ENCODE peak calls at places on chromosomes 7 and 10, in five cellular contexts. V is OCI-LY7, X is H7, B is heart left ventricle, A is psoas muscle. H is an unnamed sample.

GRCh38 chr10:786666-787512 is 97.4 kb upstream of the DIP2C start:
- DNase-seq in B (no peak), A (peak; percentile 51), X (peak; percentile 58), V (no peak), H (peak; percentile 57)

GRCh38 chr10:6141296-6142151 is 52.7 kb downstream of the RBM17 start:
- DNase-seq in B (no peak), X (peak; percentile 40), A (peak; percentile 81), V (peak; percentile 56), H (no peak)

GRCh38 chr7:44280993-44281721 is 44.2 kb downstream of the CAMK2B start:
- DNase-seq in B (peak; percentile 14), X (peak; percentile 36), V (no peak), A (peak; percentile 72), H (peak; percentile 26)

GRCh38 chr7:27466703-27467102 is 196.0 kb downstream of the HIBADH start:
- DNase-seq in B (no peak), V (no peak), A (no peak), X (no peak), H (peak; percentile 58)

GRCh38 chr10:83816942-83817341 is 322.4 kb upstream of the GHITM start:
- DNase-seq in X (no peak), A (no peak), B (no peak), V (no peak), H (no peak)

GRCh38 chr7:45069444-45070253 is 19.1 kb downstream of the NACAD start:
- DNase-seq in B (no peak), A (no peak), V (no peak), X (peak; percentile 71), H (no peak)

GRCh38 chr7:74455933-74456332 is 2.2 kb downstream of the GTF2IRD1 start:
- DNase-seq in X (no peak), A (no peak), B (no peak), V (no peak), H (no peak)

GRCh38 chr7:17941171-17941490 is 837 bp upstream of the SNX13 start:
- DNase-seq in B (no peak), X (peak; percentile 25), V (peak; percentile 8), A (no peak), H (no peak)

GRCh38 chr10:60114765-60115586 is 208.6 kb upstream of the CCDC6 start:
- DNase-seq in V (peak; percentile 56), B (no peak), A (no peak), X (peak; percentile 40), H (peak; percentile 60)

GRCh38 chr10:85858776-85859515 is 507.6 kb downstream of the GRID1 start:
- DNase-seq in B (no peak), X (no peak), V (no peak), A (no peak), H (no peak)

GRCh38 chr10:100485336-100485735 is 22.5 kb downstream of the WNT8B start:
- DNase-seq in A (no peak), B (no peak), X (peak; percentile 73), V (no peak), H (peak; percentile 75)

GRCh38 chr7:135747366-135747765 is 1.2 kb downstream of the FAM180A start:
- DNase-seq in V (no peak), A (no peak), B (no peak), X (no peak), H (no peak)

GRCh38 chr10:87816842-87817178 is 1.2 kb downstream of the ATAD1 start:
- DNase-seq in A (no peak), X (no peak), V (no peak), B (no peak), H (no peak)

GRCh38 chr10:76324283-76324682 is 892.9 kb downstream of the LRMDA start:
- DNase-seq in A (peak; percentile 59), V (no peak), X (no peak), B (no peak), H (no peak)

GRCh38 chr7:128322040-128322643 is 21.6 kb downstream of the RBM28 start:
- DNase-seq in V (peak; percentile 41), X (peak; percentile 38), A (no peak), B (no peak), H (no peak)

GRCh38 chr10:110151467-110151866 is 55.9 kb upstream of the MXI1 start:
- DNase-seq in X (peak; percentile 51), B (no peak), A (no peak), V (no peak), H (peak; percentile 57)

GRCh38 chr10:32163076-32163773 is 107.0 kb upstream of the KIF5B start:
- DNase-seq in V (no peak), X (no peak), A (no peak), B (no peak), H (no peak)

GRCh38 chr10:129780158-129780557 is 183.9 kb downstream of the EBF3 start:
- DNase-seq in V (no peak), X (no peak), B (no peak), A (no peak), H (peak; percentile 29)

GRCh38 chr7:92914645-92915044 is 78.3 kb upstream of the CDK6 start:
- DNase-seq in X (no peak), V (no peak), A (no peak), B (no peak), H (no peak)

GRCh38 chr10:27448926-27449325 is 55.2 kb upstream of the RAB18 start:
- DNase-seq in X (no peak), A (no peak), B (no peak), V (no peak), H (peak; percentile 53)

GRCh38 chr10:3294919-3295318 is 122.3 kb upstream of the PITRM1 start:
- DNase-seq in B (no peak), X (no peak), V (no peak), A (no peak), H (no peak)

GRCh38 chr10:75397571-75397921 is 4.0 kb downstream of the ZNF503 start:
- DNase-seq in A (no peak), V (no peak), B (no peak), X (peak; percentile 56), H (no peak)

GRCh38 chr10:87916515-87916914 is 53.1 kb downstream of the PTEN start:
- DNase-seq in X (no peak), B (no peak), V (no peak), A (no peak), H (no peak)

GRCh38 chr7:37971491-37971890 is 51.1 kb downstream of the EPDR1 start:
- DNase-seq in B (no peak), X (no peak), A (no peak), V (no peak), H (no peak)

GRCh38 chr7:147984265-147984664 is 606.3 kb upstream of the C7orf33 start:
- DNase-seq in X (no peak), B (no peak), A (no peak), V (no peak), H (no peak)

GRCh38 chr10:53284615-53285182 is 512.1 kb upstream of the MBL2 start:
- DNase-seq in X (no peak), A (no peak), V (no peak), B (no peak), H (no peak)

GRCh38 chr7:157120181-157120580 is 18.5 kb upstream of the UBE3C start:
- DNase-seq in B (no peak), X (no peak), A (no peak), V (no peak), H (no peak)

GRCh38 chr10:13797171-13797570 is 210.4 kb downstream of the PRPF18 start:
- DNase-seq in V (no peak), A (no peak), B (no peak), X (no peak), H (no peak)

H was measured in endodermal cell.